ENCODE peak calls at places on chromosomes 11 and 22, in seven cellular contexts. R is non-pigmented ciliary epithelial cell; T is naive thymus-derived CD8-positive, alpha-beta T cell; K is endothelial cell; G is adipocyte; D is fibroblast of pulmonary artery; N is mucosa of descending colon. W is an unnamed sample.

GRCh38 chr22:29555065-29555644 is 1.6 kb upstream of the THOC5 start:
- DNase-seq in R (no peak), T (no peak), K (no peak), G (peak), D (peak), N (no peak), W (peak)

GRCh38 chr11:17116121-17116520 is 38.7 kb upstream of the RPS13 start:
- DNase-seq in R (no peak), T (no peak), K (no peak), G (no peak), D (no peak), N (no peak), W (no peak)

GRCh38 chr11:130705670-130706421 is 210.4 kb downstream of the SNX19 start:
- DNase-seq in R (no peak), T (no peak), K (no peak), G (peak), D (no peak), N (no peak), W (no peak)

GRCh38 chr11:8019671-8020597 is 32.8 kb downstream of the EIF3F start:
- DNase-seq in R (no peak), T (peak), K (peak), G (peak), D (peak), N (no peak), W (no peak)

GRCh38 chr22:46081036-46081830 is 69.1 kb upstream of the PPARA start:
- DNase-seq in R (no peak), T (no peak), K (no peak), G (no peak), D (no peak), N (peak), W (peak)

GRCh38 chr11:3077174-3077839 is 20.1 kb upstream of the CARS1 start:
- DNase-seq in R (no peak), T (no peak), K (no peak), G (no peak), D (no peak), N (no peak), W (no peak)

GRCh38 chr11:9332655-9333054 is 18.3 kb upstream of the TMEM41B start:
- DNase-seq in R (no peak), T (no peak), K (no peak), G (no peak), D (no peak), N (no peak), W (no peak)

GRCh38 chr11:8360086-8360828 is 96.6 kb upstream of the LMO1 start:
- DNase-seq in R (no peak), T (no peak), K (no peak), G (no peak), D (no peak), N (no peak), W (no peak)

GRCh38 chr11:115500547-115501503 is 3.4 kb downstream of the CADM1 start:
- DNase-seq in R (no peak), T (no peak), K (peak), G (no peak), D (no peak), N (no peak), W (no peak)

GRCh38 chr11:29184939-29185890 is 831.6 kb downstream of the KCNA4 start:
- DNase-seq in R (peak), T (no peak), K (no peak), G (peak), D (peak), N (no peak), W (no peak)

GRCh38 chr11:75743711-75744563 is 24.6 kb upstream of the DGAT2 start:
- DNase-seq in R (no peak), T (no peak), K (no peak), G (no peak), D (no peak), N (no peak), W (no peak)

GRCh38 chr11:73804712-73805111 is 17.0 kb downstream of the MRPL48 start:
- DNase-seq in R (no peak), T (no peak), K (no peak), G (no peak), D (no peak), N (no peak), W (no peak)

GRCh38 chr11:125443767-125444311 is 52.2 kb downstream of the FEZ1 start:
- DNase-seq in R (no peak), T (no peak), K (no peak), G (no peak), D (no peak), N (no peak), W (no peak)

GRCh38 chr11:21814169-21814568 is 378.7 kb upstream of the ANO5 start:
- DNase-seq in R (peak), T (no peak), K (no peak), G (no peak), D (peak), N (no peak), W (no peak)

GRCh38 chr11:108593214-108593909 is at the start of gene EXPH5:
- DNase-seq in R (no peak), T (peak), K (peak), G (peak), D (peak), N (peak), W (peak)

GRCh38 chr11:32333335-32333991 is 101.9 kb downstream of the WT1 start:
- DNase-seq in R (peak), T (peak), K (peak), G (peak), D (peak), N (peak), W (peak)

GRCh38 chr11:130945945-130946344 is 29.7 kb upstream of the SNX19 start:
- DNase-seq in R (peak), T (no peak), K (no peak), G (peak), D (peak), N (no peak), W (peak)

GRCh38 chr22:29842740-29843139 is 4.7 kb upstream of the ASCC2 start:
- DNase-seq in R (peak), T (no peak), K (no peak), G (peak), D (peak), N (no peak), W (no peak)